ENCODE peak calls at places on chromosomes 2 and 18, in nine cellular contexts. C is H54; G is non-pigmented ciliary epithelial cell; X is NCI-H524; F is nucleus accumbens; P is retina; J is germinal center; E is WTC11; Y is CD4-positive, alpha-beta memory T cell. L is an unnamed sample.

GRCh38 chr2:44324971-44325426 is 36.3 kb downstream of the PREPL start:
- DNase-seq in P (no peak), J (no peak), X (no peak), F (no peak), E (no peak), Y (no peak), G (peak), C (no peak), L (peak)

GRCh38 chr18:74190086-74190485 is 41.8 kb downstream of the TIMM21 start:
- DNase-seq in E (no peak), C (no peak), Y (no peak), J (no peak), X (no peak), F (no peak), P (no peak), G (no peak), L (no peak)

GRCh38 chr2:234917245-234917975 is 34.4 kb upstream of the SH3BP4 start:
- DNase-seq in G (no peak), E (no peak), P (no peak), J (no peak), F (no peak), Y (no peak), C (no peak), X (no peak), L (no peak)

GRCh38 chr2:120510751-120511395 is 164.9 kb downstream of the INHBB start:
- DNase-seq in X (no peak), F (no peak), G (no peak), J (no peak), E (no peak), P (no peak), Y (no peak), C (no peak), L (no peak)

GRCh38 chr18:61528961-61529360 is 195.7 kb downstream of the CDH20 start:
- DNase-seq in J (no peak), Y (no peak), F (no peak), X (peak), G (no peak), C (no peak), P (peak), E (no peak), L (no peak)

GRCh38 chr2:29462293-29462692 is 347.1 kb downstream of the CLIP4 start:
- DNase-seq in J (no peak), E (no peak), X (no peak), F (no peak), Y (no peak), G (peak), P (no peak), C (no peak), L (no peak)

GRCh38 chr2:3035385-3036050 is 342.1 kb downstream of the EIPR1 start:
- DNase-seq in E (no peak), F (no peak), C (no peak), G (no peak), X (no peak), Y (no peak), P (no peak), J (no peak), L (no peak)

GRCh38 chr18:10842821-10843220 is 306.5 kb downstream of the PIEZO2 start:
- DNase-seq in J (no peak), C (no peak), G (no peak), Y (no peak), P (no peak), E (no peak), F (no peak), X (no peak), L (no peak)

L was measured in astrocyte of the cerebellum.